ENCODE peak calls at places on chromosomes 3 and 15, in eight cellular contexts. T is brain microvascular endothelial cell, H is left ventricle myocardium inferior, K is OCI-LY7, Y is lower leg skin, L is endothelial cell, D is tibial artery, U is epithelial cell of proximal tubule. F is an unnamed sample.

GRCh38 chr15:95018888-95019545 is 787.7 kb downstream of the MCTP2 start:
- DNase-seq in T (peak), H (no peak), K (no peak), Y (no peak), L (no peak), D (no peak), U (peak), F (no peak)

GRCh38 chr3:153639634-153640033 is 477.6 kb downstream of the RAP2B start:
- DNase-seq in T (no peak), H (no peak), K (no peak), Y (no peak), L (no peak), D (no peak), U (no peak), F (no peak)

GRCh38 chr3:151864423-151865101 is 8.9 kb upstream of the SUCNR1 start:
- DNase-seq in T (peak), H (no peak), K (no peak), Y (no peak), L (no peak), D (no peak), U (peak), F (no peak)

GRCh38 chr3:53530205-53530604 is 35.8 kb downstream of the CACNA1D start:
- DNase-seq in T (no peak), H (no peak), K (no peak), Y (no peak), L (no peak), D (no peak), U (no peak), F (no peak)

GRCh38 chr3:115660646-115661442 is 37.5 kb downstream of the GAP43 start:
- DNase-seq in T (no peak), H (peak), K (peak), Y (no peak), L (no peak), D (no peak), U (no peak), F (no peak)

GRCh38 chr3:137866933-137867332 is 102.8 kb downstream of the SOX14 start:
- DNase-seq in T (no peak), H (no peak), K (no peak), Y (no peak), L (no peak), D (no peak), U (no peak), F (no peak)

GRCh38 chr3:49611714-49612113 is 57.4 kb downstream of the BSN start:
- DNase-seq in T (no peak), H (no peak), K (no peak), Y (no peak), L (no peak), D (no peak), U (no peak), F (peak)

GRCh38 chr3:114650808-114651207 is 357.0 kb downstream of the TIGIT start:
- DNase-seq in T (no peak), H (no peak), K (no peak), Y (no peak), L (no peak), D (no peak), U (no peak), F (no peak)

GRCh38 chr15:39332846-39333245 is 248.0 kb upstream of the THBS1 start:
- DNase-seq in T (no peak), H (no peak), K (no peak), Y (no peak), L (no peak), D (no peak), U (no peak), F (no peak)

GRCh38 chr3:188959013-188959412 is 212.8 kb upstream of the TPRG1 start:
- DNase-seq in T (no peak), H (no peak), K (no peak), Y (no peak), L (no peak), D (no peak), U (no peak), F (no peak)

GRCh38 chr3:33919312-33919711 is 120.9 kb downstream of the PDCD6IP start:
- DNase-seq in T (no peak), H (no peak), K (no peak), Y (no peak), L (no peak), D (no peak), U (no peak), F (no peak)

GRCh38 chr3:33918357-33918756 is 119.9 kb downstream of the PDCD6IP start:
- DNase-seq in T (peak), H (no peak), K (no peak), Y (no peak), L (no peak), D (no peak), U (no peak), F (no peak)

GRCh38 chr3:33914731-33915389 is 116.4 kb downstream of the PDCD6IP start:
- DNase-seq in T (peak), H (no peak), K (no peak), Y (no peak), L (no peak), D (no peak), U (no peak), F (no peak)

GRCh38 chr3:33919721-33920120 is 121.3 kb downstream of the PDCD6IP start:
- DNase-seq in T (no peak), H (no peak), K (no peak), Y (no peak), L (no peak), D (no peak), U (no peak), F (no peak)

GRCh38 chr3:33915796-33916589 is 117.6 kb downstream of the PDCD6IP start:
- DNase-seq in T (no peak), H (no peak), K (peak), Y (no peak), L (no peak), D (no peak), U (no peak), F (no peak)
- TF ChIP-seq CTCF in T (peak), H (peak), K (peak), Y (no peak), L (no peak), D (peak), U (peak), F (peak)

GRCh38 chr3:127825764-127826163 is 3.4 kb upstream of the MGLL start:
- DNase-seq in T (no peak), H (no peak), K (no peak), Y (no peak), L (no peak), D (no peak), U (no peak), F (no peak)
- TF ChIP-seq CTCF in T (no peak), H (no peak), K (no peak), Y (no peak), L (no peak), D (no peak), U (no peak), F (peak)

DNA sequence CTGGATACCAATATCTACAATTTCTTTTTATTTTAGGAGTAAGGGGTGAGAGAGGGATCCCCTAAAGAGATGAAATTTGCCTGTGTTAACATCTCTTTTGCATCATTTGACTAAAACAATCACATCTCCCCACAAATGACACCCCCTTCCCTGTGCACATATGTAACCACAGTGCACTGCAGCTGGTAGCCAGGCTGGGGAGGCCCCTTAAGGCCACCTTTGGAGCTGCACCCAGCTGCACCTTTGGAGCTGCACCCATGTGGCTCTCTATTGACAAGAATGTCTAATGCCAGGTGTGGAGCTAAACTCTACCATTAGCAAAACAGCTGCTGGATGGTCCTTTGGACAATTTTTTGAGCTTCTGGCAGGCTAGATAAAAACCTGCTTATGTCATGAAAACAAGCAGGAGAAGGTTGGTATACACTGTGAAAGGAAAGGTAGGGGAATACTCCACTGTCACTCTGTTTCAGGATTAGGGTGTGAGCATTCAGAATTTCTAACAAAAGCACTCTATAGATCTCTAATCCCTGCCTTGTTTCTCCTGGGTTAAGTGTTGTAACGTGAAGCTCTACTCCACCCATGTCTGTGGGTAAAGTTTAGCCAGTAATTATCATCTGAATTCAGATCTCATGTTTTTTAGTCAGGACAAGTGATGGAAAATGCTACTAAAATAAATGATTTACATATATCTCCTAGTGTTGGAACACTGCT is 52.1 kb downstream of the TFG start:
- DNase-seq in T (no peak), H (no peak), K (peak), Y (no peak), L (no peak), D (no peak), U (no peak), F (no peak)
- TF ChIP-seq CTCF in T (peak), H (peak), K (peak), Y (no peak), L (no peak), D (no peak), U (peak), F (peak)

DNA sequence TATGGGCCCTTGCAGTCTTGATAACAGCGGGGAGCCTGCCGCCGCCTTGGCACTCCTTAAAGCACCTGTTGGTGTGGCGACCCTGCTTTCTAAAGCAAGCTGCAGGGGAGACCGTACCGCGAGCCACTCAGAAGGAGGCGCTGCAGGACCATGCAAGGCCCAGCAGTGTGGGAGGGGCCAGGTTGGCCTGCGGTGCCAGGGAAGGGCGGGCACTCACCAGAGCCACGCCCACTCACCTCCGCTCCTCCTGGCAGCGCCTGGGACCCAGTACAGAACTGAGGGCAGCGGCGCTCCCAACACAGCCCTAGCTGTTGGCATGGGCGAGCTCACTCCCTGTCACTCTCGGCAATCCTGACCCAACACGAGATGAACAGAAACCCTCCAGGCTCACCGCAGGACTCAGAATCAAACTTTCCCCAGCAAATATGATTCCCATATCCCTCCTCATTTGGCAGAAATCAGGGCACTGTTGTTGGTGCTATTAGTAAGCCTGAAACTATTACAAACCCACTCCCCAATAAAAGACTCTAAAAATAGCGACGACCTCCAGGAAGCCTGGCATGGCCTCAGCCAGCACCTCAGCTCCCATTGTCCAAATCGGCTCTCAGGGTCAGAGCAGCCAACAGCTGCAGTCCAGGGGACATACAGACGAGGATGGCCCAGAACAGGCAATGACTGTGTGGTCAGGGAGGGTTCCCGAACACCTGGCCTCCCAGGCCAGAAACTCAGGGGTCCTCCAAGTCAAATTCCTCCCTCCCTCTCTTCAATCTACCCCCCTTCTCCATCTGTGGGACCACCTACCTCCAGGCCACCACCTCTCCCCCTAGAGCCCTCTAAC is 77.2 kb downstream of the TBC1D2B start:
- DNase-seq in T (peak), H (peak), K (peak), Y (no peak), L (peak), D (no peak), U (no peak), F (no peak)
- TF ChIP-seq CTCF in T (peak), H (peak), K (peak), Y (no peak), L (peak), D (peak), U (peak), F (peak)

GRCh38 chr15:46280753-46281521 is 646.1 kb downstream of the SQOR start:
- DNase-seq in T (no peak), H (no peak), K (peak), Y (no peak), L (no peak), D (no peak), U (no peak), F (no peak)
- TF ChIP-seq CTCF in T (no peak), H (peak), K (peak), Y (no peak), L (no peak), D (no peak), U (peak), F (peak)

GRCh38 chr3:119550090-119550910 is 9.1 kb downstream of the CD80 start:
- DNase-seq in T (no peak), H (no peak), K (peak), Y (no peak), L (no peak), D (no peak), U (no peak), F (no peak)
- TF ChIP-seq CTCF in T (no peak), H (peak), K (peak), Y (no peak), L (no peak), D (no peak), U (no peak), F (no peak)

DNA sequence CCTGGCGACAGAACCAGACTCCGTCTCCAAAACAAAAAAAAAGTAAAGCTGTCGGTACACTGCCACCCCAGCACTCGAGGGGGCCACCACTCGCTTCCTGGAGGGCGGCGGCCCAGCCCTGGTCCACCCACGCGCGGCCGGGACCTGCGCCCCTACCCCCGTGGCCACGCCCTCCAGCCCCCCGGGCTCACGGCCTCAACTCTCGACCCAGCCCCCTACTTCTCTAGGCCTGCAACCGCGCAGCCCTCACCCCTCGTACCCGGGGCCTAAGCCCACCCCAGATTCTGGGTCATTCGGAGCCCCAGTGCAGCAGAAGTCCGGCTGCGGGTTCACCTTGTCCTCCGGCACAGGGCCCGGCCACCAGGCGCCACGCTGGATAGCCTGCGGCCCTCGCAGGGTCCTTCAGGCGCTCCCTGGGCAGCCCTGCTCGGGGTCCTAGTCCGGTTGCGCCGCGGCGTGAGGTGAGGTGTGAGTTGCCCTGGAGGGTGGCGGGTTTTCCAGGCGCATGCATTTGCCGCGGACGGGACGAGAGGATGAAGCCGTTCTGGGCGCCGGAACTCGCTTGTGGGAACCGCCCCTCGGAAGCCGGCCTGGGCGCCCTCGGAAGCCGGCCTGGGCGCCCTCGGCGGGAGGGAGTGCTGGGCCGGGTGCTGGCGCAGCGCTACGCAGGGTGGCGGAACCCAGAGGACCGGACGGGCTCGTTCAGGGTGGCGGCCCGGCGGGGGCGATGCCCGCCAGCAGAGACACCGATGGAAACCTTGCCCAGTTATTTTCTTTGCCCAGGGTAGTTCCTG is 32.2 kb downstream of the SPINK8 start:
- DNase-seq in T (peak), H (peak), K (peak), Y (peak), L (peak), D (peak), U (peak), F (peak)
- TF ChIP-seq CTCF in T (no peak), H (peak), K (no peak), Y (no peak), L (no peak), D (no peak), U (no peak), F (no peak)